ENCODE peak calls at places on chromosomes 16 and 17, in six cellular contexts. W, Y, A, O, J and B are unnamed samples.

GRCh38 chr17:3529817-3530741 is 27.5 kb downstream of the TRPV3 start:
- DNase-seq in A (peak), O (no peak), J (no peak), W (peak), Y (no peak), B (no peak)

GRCh38 chr17:36104601-36105000 is 974 bp downstream of the CCL4 start:
- DNase-seq in W (no peak), O (no peak), A (no peak), Y (no peak), J (no peak), B (no peak)

GRCh38 chr16:65989861-65990260 is 376.6 kb upstream of the CDH5 start:
- DNase-seq in W (no peak), A (no peak), Y (no peak), J (no peak), O (no peak), B (no peak)

GRCh38 chr16:57955572-57955971 is 15.4 kb downstream of the CNGB1 start:
- DNase-seq in W (peak), O (no peak), A (no peak), Y (no peak), J (no peak), B (no peak)

GRCh38 chr17:41530062-41531048 is 2.2 kb upstream of the KRT19 start:
- DNase-seq in W (no peak), Y (peak), A (no peak), J (peak), O (peak), B (peak)

GRCh38 chr17:42171831-42172230 is 9.1 kb downstream of the KCNH4 start:
- DNase-seq in J (no peak), Y (no peak), A (no peak), W (no peak), O (no peak), B (no peak)

GRCh38 chr17:65371702-65372101 is 189.7 kb downstream of the AXIN2 start:
- DNase-seq in Y (no peak), A (no peak), J (no peak), O (no peak), W (peak), B (no peak)

GRCh38 chr17:2053380-2054261 is 1.3 kb upstream of the HIC1 start:
- DNase-seq in A (peak), J (no peak), O (peak), Y (no peak), W (peak), B (no peak)

GRCh38 chr16:30551781-30552180 is 6.4 kb downstream of the ZNF764 start:
- DNase-seq in J (no peak), Y (no peak), W (peak), A (no peak), O (no peak), B (no peak)

GRCh38 chr16:80105160-80105559 is 435.6 kb upstream of the DYNLRB2 start:
- DNase-seq in Y (no peak), A (no peak), J (peak), O (no peak), W (no peak), B (no peak)

GRCh38 chr16:86225905-86226371 is 284.4 kb upstream of the FOXF1 start:
- DNase-seq in O (no peak), J (no peak), W (no peak), Y (no peak), A (no peak), B (no peak)

GRCh38 chr17:14203392-14203791 is 33.3 kb downstream of the CDRT15 start:
- DNase-seq in J (no peak), A (no peak), O (no peak), W (no peak), Y (no peak), B (no peak)

GRCh38 chr17:4176803-4177472 is 33.9 kb downstream of the CYB5D2 start:
- DNase-seq in J (no peak), Y (no peak), O (no peak), W (no peak), A (no peak), B (no peak)

GRCh38 chr17:78072961-78073360 is 55.6 kb downstream of the TMC6 start:
- DNase-seq in Y (no peak), W (no peak), O (no peak), A (no peak), J (no peak), B (no peak)

GRCh38 chr17:61402978-61403845 is 3.6 kb downstream of the TBX2 start:
- DNase-seq in J (no peak), W (peak), Y (no peak), O (peak), A (no peak), B (no peak)

GRCh38 chr17:41864498-41864836 is 756 bp downstream of the KLHL11 start:
- DNase-seq in Y (no peak), J (no peak), O (no peak), W (no peak), A (no peak), B (no peak)

GRCh38 chr17:18966831-18967624 is 15.1 kb downstream of the SLC5A10 start:
- DNase-seq in J (no peak), O (no peak), W (no peak), Y (peak), A (no peak), B (no peak)

GRCh38 chr17:68606451-68607307 is 5.5 kb upstream of the FAM20A start:
- DNase-seq in Y (no peak), A (no peak), O (no peak), W (no peak), J (no peak), B (no peak)

GRCh38 chr17:4998666-4999428 is 1.1 kb downstream of the KIF1C start:
- DNase-seq in W (peak), J (no peak), Y (no peak), A (no peak), O (no peak), B (no peak)

GRCh38 chr16:64362193-64362592 is 759.7 kb downstream of the CDH11 start:
- DNase-seq in W (no peak), J (no peak), A (no peak), O (no peak), Y (no peak), B (no peak)

GRCh38 chr17:17710355-17710727 is 29.1 kb downstream of the RAI1 start:
- DNase-seq in O (no peak), A (no peak), Y (no peak), W (no peak), J (no peak), B (no peak)

GRCh38 chr16:48538746-48539484 is 71.1 kb downstream of the N4BP1 start:
- DNase-seq in A (no peak), O (peak), J (no peak), Y (no peak), W (no peak), B (no peak)
- TF ChIP-seq CTCF in A (peak), O (peak), J (no peak), Y (peak), W (peak), B (peak)

GRCh38 chr17:81002013-81002384 is 10.4 kb downstream of the CHMP6 start:
- DNase-seq in A (no peak), Y (no peak), O (no peak), W (no peak), J (no peak), B (no peak)

GRCh38 chr17:81003711-81004335 is 12.2 kb downstream of the CHMP6 start:
- DNase-seq in O (peak), J (no peak), Y (no peak), W (peak), A (no peak), B (no peak)

GRCh38 chr17:81008140-81008539 is 16.5 kb downstream of the CHMP6 start:
- DNase-seq in J (no peak), W (no peak), Y (no peak), A (no peak), O (no peak), B (no peak)

GRCh38 chr17:81002409-81003361 is 11.0 kb downstream of the CHMP6 start:
- DNase-seq in O (peak), Y (no peak), A (peak), J (no peak), W (peak), B (no peak)

DNA sequence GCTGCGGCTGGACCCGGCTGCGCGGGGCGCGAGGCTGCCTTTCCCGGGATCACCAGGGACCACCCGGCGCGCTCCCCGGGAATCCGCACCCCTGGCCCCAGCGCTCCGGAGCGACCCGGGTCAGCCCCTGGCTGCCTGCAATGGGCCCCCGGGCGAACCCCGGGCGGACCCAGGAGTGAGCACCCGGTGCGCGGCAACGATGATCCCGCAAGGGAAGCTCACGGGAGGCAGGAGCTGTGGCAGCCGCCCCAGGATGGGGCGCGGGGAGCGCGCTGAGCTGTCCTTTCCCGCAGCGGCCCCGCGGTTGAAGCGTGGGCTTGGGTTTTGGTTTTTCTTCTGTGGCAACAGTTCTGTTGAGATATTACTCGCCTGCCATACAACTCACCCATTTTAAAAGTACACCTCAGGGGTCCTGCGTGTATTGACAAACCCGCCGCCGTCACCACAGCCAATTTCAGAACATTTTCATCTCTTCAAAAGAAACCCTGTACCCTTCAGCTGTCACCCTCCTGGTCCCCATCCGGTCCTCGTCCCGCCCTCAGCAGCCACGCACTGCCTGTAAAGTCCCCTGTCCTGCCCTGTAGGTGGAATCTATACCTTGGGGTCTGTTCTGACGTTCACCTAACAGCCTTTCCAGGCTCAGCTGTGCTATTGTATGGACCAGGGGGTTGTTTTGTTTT is 12.8 kb downstream of the CHMP6 start:
- DNase-seq in Y (no peak), J (no peak), W (peak), O (peak), A (no peak), B (no peak)
- H3K4me3 ChIP-seq in Y (peak), J (no peak), W (peak), O (no peak), A (peak), B (peak)

GRCh38 chr17:44541884-44542581 is 15.3 kb upstream of the FZD2 start:
- DNase-seq in A (no peak), Y (no peak), O (no peak), W (no peak), J (peak), B (no peak)

GRCh38 chr17:44546711-44547606 is 10.3 kb upstream of the FZD2 start:
- DNase-seq in Y (no peak), J (peak), A (no peak), O (no peak), W (no peak), B (no peak)

GRCh38 chr17:44540246-44541084 is 16.8 kb upstream of the FZD2 start:
- DNase-seq in A (no peak), W (no peak), J (no peak), Y (no peak), O (no peak), B (no peak)

GRCh38 chr17:44543213-44543904 is 13.9 kb upstream of the FZD2 start:
- DNase-seq in J (peak), O (no peak), W (no peak), Y (peak), A (no peak), B (peak)

DNA sequence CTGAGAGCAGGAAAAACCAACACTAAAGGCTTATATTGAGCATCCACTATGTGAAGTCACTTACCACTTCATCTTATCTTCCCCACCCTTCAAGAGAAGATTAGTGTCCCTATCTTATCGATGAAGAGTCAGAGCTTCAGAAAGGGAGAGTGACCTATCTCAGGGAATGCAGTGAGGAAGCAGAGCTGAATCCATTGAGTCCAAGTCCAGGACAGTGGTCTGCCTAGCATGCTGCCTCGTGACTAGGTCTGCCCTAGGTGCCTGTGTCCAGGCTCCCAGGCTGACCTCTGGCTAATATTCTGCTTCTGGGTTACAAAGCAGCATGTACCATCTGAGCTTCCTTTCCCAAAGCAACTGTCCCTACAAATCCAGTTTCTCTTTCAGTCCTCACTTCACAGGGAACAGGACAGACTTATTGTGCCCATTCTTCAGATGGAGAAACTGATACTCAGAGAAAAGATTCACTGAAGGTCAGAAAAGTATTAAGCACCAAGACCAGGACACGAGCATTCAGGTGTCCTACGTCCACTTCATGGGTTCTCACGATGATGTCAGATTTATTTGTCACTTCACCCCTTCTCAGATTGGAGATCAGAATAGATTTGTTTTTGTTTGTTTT is 13.3 kb upstream of the FZD2 start:
- DNase-seq in J (no peak), A (no peak), W (no peak), O (no peak), Y (no peak), B (no peak)
- TF ChIP-seq CTCF in J (no peak), A (no peak), W (no peak), O (no peak), Y (no peak), B (no peak)

GRCh38 chr16:72878301-72879269 is 169.3 kb downstream of the ZFHX3 start:
- DNase-seq in Y (no peak), A (no peak), J (no peak), W (no peak), O (peak), B (no peak)

GRCh38 chr16:72877374-72878028 is 170.4 kb downstream of the ZFHX3 start:
- DNase-seq in O (no peak), A (no peak), Y (no peak), J (peak), W (no peak), B (peak)

GRCh38 chr16:72875291-72876036 is 172.5 kb downstream of the ZFHX3 start:
- DNase-seq in Y (no peak), W (no peak), A (no peak), O (no peak), J (peak), B (no peak)

GRCh38 chr16:72876981-72877373 is 171.0 kb downstream of the ZFHX3 start:
- DNase-seq in A (no peak), J (no peak), O (no peak), Y (no peak), W (no peak), B (no peak)

GRCh38 chr16:72876221-72876620 is 171.7 kb downstream of the ZFHX3 start:
- DNase-seq in J (peak), W (peak), O (no peak), A (peak), Y (peak), B (peak)
- H3K4me3 ChIP-seq in J (peak), W (no peak), O (no peak), A (no peak), Y (no peak), B (no peak)

GRCh38 chr16:84484579-84485254 is 19.7 kb downstream of the MEAK7 start:
- DNase-seq in A (peak), J (no peak), W (peak), Y (peak), O (peak), B (no peak)
- TF ChIP-seq CTCF in A (peak), J (peak), W (peak), Y (peak), O (peak), B (peak)

GRCh38 chr17:16407911-16408588 is 7.3 kb upstream of the TRPV2 start:
- DNase-seq in A (peak), O (peak), Y (peak), W (no peak), J (no peak), B (no peak)
- H3K4me3 ChIP-seq in A (peak), O (peak), Y (no peak), W (no peak), J (no peak), B (no peak)